ENCODE peak calls at places on chromosome 21, in eight cellular contexts. One of them, this sample, is unnamed. For H3K4me1, the result is how much of the 10 kb centered on the place peaks cover.

GRCh38 chr21:27721675-27722074 is 754.8 kb upstream of the ADAMTS5 start:
- DNase-seq in GM23338: no peak
- DNase-seq in SK-N-SH: no peak
- DNase-seq in HepG2: no peak
- DNase-seq in K562: no peak
- DNase-seq in A549: no peak
- DNase-seq in HCT116: no peak
- DNase-seq in GM12878: no peak
- DNase-seq in this sample: no peak

GRCh38 chr21:38989745-38990423 is 184.2 kb downstream of the ETS2 start:
- DNase-seq in HCT116: no peak
- DNase-seq in SK-N-SH: peak
- DNase-seq in K562: no peak
- DNase-seq in GM12878: no peak
- DNase-seq in GM23338: no peak
- DNase-seq in A549: no peak
- DNase-seq in HepG2: peak
- DNase-seq in this sample: no peak

GRCh38 chr21:16534408-16535099 is 804.8 kb downstream of the USP25 start:
- DNase-seq in GM12878: no peak
- DNase-seq in HepG2: no peak
- DNase-seq in K562: no peak
- DNase-seq in A549: peak
- DNase-seq in HCT116: no peak
- DNase-seq in SK-N-SH: peak
- DNase-seq in GM23338: no peak
- DNase-seq in this sample: no peak

GRCh38 chr21:32578107-32578691 is 7.1 kb downstream of the TCP10L start:
- DNase-seq in GM12878: no peak
- DNase-seq in GM23338: peak
- DNase-seq in HepG2: no peak
- DNase-seq in HCT116: peak
- DNase-seq in SK-N-SH: peak
- DNase-seq in K562: peak
- DNase-seq in A549: peak
- DNase-seq in this sample: no peak

GRCh38 chr21:26443867-26444266 is 129.2 kb downstream of the CYYR1 start:
- DNase-seq in K562: no peak
- DNase-seq in GM23338: no peak
- DNase-seq in A549: no peak
- DNase-seq in GM12878: no peak
- DNase-seq in HCT116: no peak
- DNase-seq in HepG2: no peak
- DNase-seq in SK-N-SH: no peak
- DNase-seq in this sample: no peak

GRCh38 chr21:42645211-42646075 is 8.0 kb upstream of the PDE9A start:
- DNase-seq in GM12878: no peak
- DNase-seq in K562: no peak
- DNase-seq in HCT116: no peak
- DNase-seq in SK-N-SH: no peak
- DNase-seq in GM23338: no peak
- DNase-seq in A549: no peak
- DNase-seq in HepG2: no peak
- DNase-seq in this sample: no peak

GRCh38 chr21:46667735-46668380 is 32.4 kb downstream of the PRMT2 start:
- DNase-seq in SK-N-SH: peak
- DNase-seq in K562: no peak
- DNase-seq in GM12878: no peak
- DNase-seq in HCT116: no peak
- DNase-seq in HepG2: peak
- DNase-seq in GM23338: peak
- DNase-seq in A549: peak
- DNase-seq in this sample: no peak

GRCh38 chr21:33244082-33244780 is 14.5 kb downstream of the IFNAR2 start:
- DNase-seq in HCT116: no peak
- DNase-seq in GM12878: no peak
- DNase-seq in GM23338: no peak
- DNase-seq in HepG2: no peak
- DNase-seq in SK-N-SH: no peak
- DNase-seq in K562: no peak
- DNase-seq in A549: no peak
- DNase-seq in this sample: no peak

GRCh38 chr21:39676054-39676771 is 63.5 kb downstream of the B3GALT5 start:
- DNase-seq in SK-N-SH: peak
- DNase-seq in K562: no peak
- DNase-seq in A549: peak
- DNase-seq in GM23338: no peak
- DNase-seq in GM12878: peak
- DNase-seq in HCT116: no peak
- DNase-seq in HepG2: peak
- DNase-seq in this sample: no peak

GRCh38 chr21:34039678-34040382 is 33.5 kb upstream of the MRPS6 start:
- DNase-seq in GM23338: peak
- DNase-seq in GM12878: no peak
- DNase-seq in HCT116: no peak
- DNase-seq in K562: peak
- DNase-seq in A549: no peak
- DNase-seq in HepG2: no peak
- DNase-seq in SK-N-SH: no peak
- DNase-seq in this sample: no peak

DNA sequence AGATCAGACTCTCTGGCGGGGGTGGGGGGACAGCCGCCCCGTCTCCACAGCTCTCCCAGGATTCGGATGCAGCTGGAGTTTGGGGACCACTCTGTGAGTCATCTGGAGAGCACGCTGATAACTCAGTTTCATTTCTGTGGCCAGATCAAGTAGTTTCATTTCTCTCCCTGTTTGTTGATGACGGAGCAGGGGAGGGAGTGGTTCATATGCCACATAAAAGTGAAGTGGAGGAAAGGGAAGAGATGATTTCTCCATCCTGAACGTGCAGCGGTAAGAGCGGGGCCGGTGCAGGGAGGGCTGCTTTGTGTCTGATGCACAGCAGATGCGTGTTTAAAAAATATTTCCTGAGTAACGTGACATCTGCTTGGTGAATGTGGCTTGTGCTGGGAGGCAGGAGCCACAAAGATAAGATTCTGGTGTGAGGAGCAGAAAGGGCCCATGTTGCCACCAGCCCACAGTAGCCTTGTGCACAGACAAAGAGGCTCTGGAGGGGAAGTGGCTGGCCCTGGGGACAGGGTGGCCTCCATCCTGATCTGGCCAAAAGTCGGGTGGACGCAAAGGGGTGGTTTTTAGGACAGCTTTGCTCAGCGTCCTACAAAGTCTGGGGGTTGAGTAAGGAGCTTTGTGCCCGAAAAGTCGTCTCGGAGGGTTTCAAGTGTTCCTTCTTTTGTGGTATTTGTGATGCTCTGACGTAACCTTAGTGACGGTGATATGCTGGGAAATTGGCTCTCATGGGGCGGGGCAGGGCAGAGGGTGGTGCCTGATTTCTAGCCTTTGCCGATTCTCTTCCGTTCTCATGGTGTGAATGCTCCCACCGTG is at the start of gene MX2:
- DNase-seq in GM12878: peak
- DNase-seq in A549: no peak
- DNase-seq in HCT116: no peak
- DNase-seq in SK-N-SH: no peak
- DNase-seq in HepG2: peak
- DNase-seq in K562: no peak
- DNase-seq in GM23338: no peak
- DNase-seq in this sample: no peak
- H3K4me3 ChIP-seq in GM12878: peak
- H3K4me3 ChIP-seq in A549: no peak
- H3K4me3 ChIP-seq in HCT116: no peak
- H3K4me3 ChIP-seq in SK-N-SH: no peak
- H3K4me3 ChIP-seq in HepG2: peak
- H3K4me3 ChIP-seq in K562: no peak
- H3K4me3 ChIP-seq in GM23338: no peak
- H3K4me3 ChIP-seq in this sample: no peak

GRCh38 chr21:45465105-45465504 is 60.1 kb downstream of the COL18A1 start:
- DNase-seq in SK-N-SH: no peak
- DNase-seq in HCT116: no peak
- DNase-seq in K562: no peak
- DNase-seq in GM12878: no peak
- DNase-seq in HepG2: no peak
- DNase-seq in GM23338: no peak
- DNase-seq in A549: no peak
- DNase-seq in this sample: no peak
- H3K4me1 ChIP-seq in SK-N-SH: under half
- H3K4me1 ChIP-seq in HCT116: under half
- H3K4me1 ChIP-seq in K562: under half
- H3K4me1 ChIP-seq in GM12878: under half
- H3K4me1 ChIP-seq in HepG2: half or more
- H3K4me1 ChIP-seq in GM23338: under half
- H3K4me1 ChIP-seq in A549: under half
- H3K4me1 ChIP-seq in this sample: half or more

DNA sequence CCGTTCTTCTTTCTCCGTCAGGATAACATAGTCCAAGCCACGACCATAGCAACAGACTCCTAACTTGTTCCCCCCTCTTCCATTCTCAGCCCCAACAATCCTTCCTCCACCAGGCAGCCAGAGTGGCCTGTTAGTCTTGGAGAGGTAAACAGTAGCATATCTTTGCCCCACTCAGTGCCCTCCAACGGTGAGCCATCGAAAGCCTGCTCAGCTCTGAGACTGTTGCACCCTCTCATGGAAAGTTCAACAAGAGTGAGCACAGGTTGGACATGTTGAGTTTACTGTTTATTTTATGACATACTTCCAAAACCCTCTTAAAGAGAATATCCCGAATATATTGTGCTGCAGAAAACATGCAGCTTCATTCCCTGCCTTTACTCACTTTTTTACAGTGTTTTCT is 30.1 kb upstream of the BACE2 start:
- DNase-seq in HCT116: no peak
- DNase-seq in GM23338: no peak
- DNase-seq in A549: no peak
- DNase-seq in GM12878: no peak
- DNase-seq in K562: no peak
- DNase-seq in SK-N-SH: no peak
- DNase-seq in HepG2: no peak
- DNase-seq in this sample: no peak
- TF ChIP-seq REST in HCT116: no peak
- TF ChIP-seq REST in GM23338: no peak
- TF ChIP-seq REST in A549: no peak
- TF ChIP-seq REST in GM12878: no peak
- TF ChIP-seq REST in K562: no peak
- TF ChIP-seq REST in SK-N-SH: no peak
- TF ChIP-seq REST in HepG2: no peak
- TF ChIP-seq REST in this sample: no peak

DNA sequence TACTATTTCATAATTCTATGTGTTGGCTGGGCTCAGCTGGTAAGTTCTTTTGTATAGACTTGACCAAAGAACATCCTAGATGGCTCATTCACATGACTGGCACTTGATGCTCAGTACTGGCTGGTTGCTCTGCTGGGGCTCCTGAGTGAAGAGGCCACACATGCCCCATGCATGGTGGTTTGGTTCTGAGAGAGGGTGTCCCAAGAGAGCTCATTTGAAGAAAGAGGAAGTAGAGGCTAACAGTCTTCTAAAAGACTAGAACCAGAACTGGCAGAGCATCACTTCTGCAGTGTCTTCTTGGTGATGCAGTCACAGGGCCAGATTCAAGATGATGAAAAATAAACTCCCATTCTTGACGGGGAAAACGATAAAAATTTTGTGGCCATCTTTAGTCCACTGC is 5.2 kb upstream of the BACH1 start:
- DNase-seq in GM23338: no peak
- DNase-seq in HepG2: no peak
- DNase-seq in HCT116: no peak
- DNase-seq in A549: no peak
- DNase-seq in GM12878: peak
- DNase-seq in SK-N-SH: no peak
- DNase-seq in K562: no peak
- DNase-seq in this sample: no peak
- H3K4me3 ChIP-seq in GM23338: no peak
- H3K4me3 ChIP-seq in HepG2: no peak
- H3K4me3 ChIP-seq in HCT116: no peak
- H3K4me3 ChIP-seq in A549: no peak
- H3K4me3 ChIP-seq in GM12878: no peak
- H3K4me3 ChIP-seq in SK-N-SH: no peak
- H3K4me3 ChIP-seq in K562: no peak
- H3K4me3 ChIP-seq in this sample: no peak

DNA sequence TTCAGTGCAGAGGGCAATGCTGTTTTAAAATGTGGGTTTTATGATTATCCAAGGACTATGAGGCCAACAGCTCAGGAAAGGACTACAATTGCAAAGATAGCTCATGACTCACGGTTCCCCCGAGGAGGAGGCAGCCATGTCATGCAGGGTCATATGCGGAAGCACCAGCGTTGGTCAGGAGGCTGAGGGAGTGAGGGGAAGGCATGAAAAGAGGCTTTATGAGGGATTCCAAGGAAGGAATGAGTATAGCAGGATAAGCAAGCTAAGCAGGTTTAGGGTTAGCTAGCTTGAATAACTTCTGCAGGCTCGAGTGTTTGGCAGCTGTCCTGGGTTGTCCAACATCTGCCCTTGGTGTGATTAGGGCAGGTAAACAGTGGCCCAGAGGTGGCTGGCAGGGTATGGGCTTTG is 495.1 kb downstream of the SETD4 start:
- DNase-seq in A549: no peak
- DNase-seq in GM23338: no peak
- DNase-seq in SK-N-SH: no peak
- DNase-seq in K562: peak
- DNase-seq in GM12878: no peak
- DNase-seq in HepG2: no peak
- DNase-seq in HCT116: no peak
- DNase-seq in this sample: no peak
- H3K4me1 ChIP-seq in A549: under half
- H3K4me1 ChIP-seq in GM23338: under half
- H3K4me1 ChIP-seq in SK-N-SH: under half
- H3K4me1 ChIP-seq in K562: under half
- H3K4me1 ChIP-seq in GM12878: under half
- H3K4me1 ChIP-seq in HepG2: under half
- H3K4me1 ChIP-seq in HCT116: under half
- H3K4me1 ChIP-seq in this sample: under half